ENCODE peak calls at places on chromosomes 12 and 14, in eight cellular contexts. One of them, this sample, is unnamed.

GRCh38 chr12:46661161-46661845 is 164.5 kb downstream of the SLC38A4 start:
- DNase-seq in activated naive CD4-positive, alpha-beta T cell: no peak
- DNase-seq in anterior cingulate cortex: no peak
- DNase-seq in lower lobe of right lung: no peak
- DNase-seq in naive thymus-derived CD8-positive, alpha-beta T cell: peak
- DNase-seq in activated T-helper 1 cell treated with anti-CD3 and anti-CD28 coated beads, Interleukin-2, amount 50 U/mL, for 16 hours: no peak
- DNase-seq in activated gamma-delta T cell treated with Interleukin-2 at 50 U/mL for 16 hours: no peak
- DNase-seq in stomach: no peak
- DNase-seq in this sample: no peak

GRCh38 chr12:51087818-51088217 is 4.4 kb upstream of the CSRNP2 start:
- DNase-seq in activated naive CD4-positive, alpha-beta T cell: no peak
- DNase-seq in anterior cingulate cortex: no peak
- DNase-seq in lower lobe of right lung: no peak
- DNase-seq in naive thymus-derived CD8-positive, alpha-beta T cell: no peak
- DNase-seq in activated T-helper 1 cell treated with anti-CD3 and anti-CD28 coated beads, Interleukin-2, amount 50 U/mL, for 16 hours: no peak
- DNase-seq in activated gamma-delta T cell treated with Interleukin-2 at 50 U/mL for 16 hours: no peak
- DNase-seq in stomach: no peak
- DNase-seq in this sample: no peak

GRCh38 chr12:12267801-12268200 is 957 bp upstream of the LRP6 start:
- DNase-seq in activated naive CD4-positive, alpha-beta T cell: no peak
- DNase-seq in anterior cingulate cortex: no peak
- DNase-seq in lower lobe of right lung: no peak
- DNase-seq in naive thymus-derived CD8-positive, alpha-beta T cell: no peak
- DNase-seq in activated T-helper 1 cell treated with anti-CD3 and anti-CD28 coated beads, Interleukin-2, amount 50 U/mL, for 16 hours: no peak
- DNase-seq in activated gamma-delta T cell treated with Interleukin-2 at 50 U/mL for 16 hours: no peak
- DNase-seq in stomach: no peak
- DNase-seq in this sample: no peak

GRCh38 chr14:69716483-69717187 is 50.3 kb upstream of the SRSF5 start:
- DNase-seq in activated naive CD4-positive, alpha-beta T cell: no peak
- DNase-seq in anterior cingulate cortex: no peak
- DNase-seq in lower lobe of right lung: no peak
- DNase-seq in naive thymus-derived CD8-positive, alpha-beta T cell: peak
- DNase-seq in activated T-helper 1 cell treated with anti-CD3 and anti-CD28 coated beads, Interleukin-2, amount 50 U/mL, for 16 hours: no peak
- DNase-seq in activated gamma-delta T cell treated with Interleukin-2 at 50 U/mL for 16 hours: peak
- DNase-seq in stomach: no peak
- DNase-seq in this sample: no peak

GRCh38 chr14:58738189-58738836 is 100.6 kb downstream of the DACT1 start:
- DNase-seq in activated naive CD4-positive, alpha-beta T cell: no peak
- DNase-seq in anterior cingulate cortex: no peak
- DNase-seq in lower lobe of right lung: no peak
- DNase-seq in naive thymus-derived CD8-positive, alpha-beta T cell: no peak
- DNase-seq in activated T-helper 1 cell treated with anti-CD3 and anti-CD28 coated beads, Interleukin-2, amount 50 U/mL, for 16 hours: no peak
- DNase-seq in activated gamma-delta T cell treated with Interleukin-2 at 50 U/mL for 16 hours: no peak
- DNase-seq in stomach: no peak
- DNase-seq in this sample: no peak

GRCh38 chr14:24673059-24673458 is 39.1 kb upstream of the GZMB start:
- DNase-seq in activated naive CD4-positive, alpha-beta T cell: no peak
- DNase-seq in anterior cingulate cortex: no peak
- DNase-seq in lower lobe of right lung: no peak
- DNase-seq in naive thymus-derived CD8-positive, alpha-beta T cell: no peak
- DNase-seq in activated T-helper 1 cell treated with anti-CD3 and anti-CD28 coated beads, Interleukin-2, amount 50 U/mL, for 16 hours: no peak
- DNase-seq in activated gamma-delta T cell treated with Interleukin-2 at 50 U/mL for 16 hours: no peak
- DNase-seq in stomach: no peak
- DNase-seq in this sample: no peak

GRCh38 chr14:50173891-50174290 is 57.5 kb downstream of the SOS2 start:
- DNase-seq in activated naive CD4-positive, alpha-beta T cell: no peak
- DNase-seq in anterior cingulate cortex: no peak
- DNase-seq in lower lobe of right lung: no peak
- DNase-seq in naive thymus-derived CD8-positive, alpha-beta T cell: no peak
- DNase-seq in activated T-helper 1 cell treated with anti-CD3 and anti-CD28 coated beads, Interleukin-2, amount 50 U/mL, for 16 hours: no peak
- DNase-seq in activated gamma-delta T cell treated with Interleukin-2 at 50 U/mL for 16 hours: no peak
- DNase-seq in stomach: no peak
- DNase-seq in this sample: no peak

GRCh38 chr14:74501135-74501614 is 7.6 kb downstream of the ISCA2 start:
- DNase-seq in activated naive CD4-positive, alpha-beta T cell: no peak
- DNase-seq in anterior cingulate cortex: peak
- DNase-seq in lower lobe of right lung: peak
- DNase-seq in naive thymus-derived CD8-positive, alpha-beta T cell: no peak
- DNase-seq in activated T-helper 1 cell treated with anti-CD3 and anti-CD28 coated beads, Interleukin-2, amount 50 U/mL, for 16 hours: no peak
- DNase-seq in activated gamma-delta T cell treated with Interleukin-2 at 50 U/mL for 16 hours: no peak
- DNase-seq in stomach: peak
- DNase-seq in this sample: no peak

GRCh38 chr12:65300679-65301349 is 22.3 kb downstream of the MSRB3 start:
- DNase-seq in activated naive CD4-positive, alpha-beta T cell: no peak
- DNase-seq in anterior cingulate cortex: no peak
- DNase-seq in lower lobe of right lung: no peak
- DNase-seq in naive thymus-derived CD8-positive, alpha-beta T cell: no peak
- DNase-seq in activated T-helper 1 cell treated with anti-CD3 and anti-CD28 coated beads, Interleukin-2, amount 50 U/mL, for 16 hours: no peak
- DNase-seq in activated gamma-delta T cell treated with Interleukin-2 at 50 U/mL for 16 hours: no peak
- DNase-seq in stomach: no peak
- DNase-seq in this sample: no peak

GRCh38 chr12:103882861-103883596 is 42.0 kb upstream of the NT5DC3 start:
- DNase-seq in activated naive CD4-positive, alpha-beta T cell: no peak
- DNase-seq in anterior cingulate cortex: no peak
- DNase-seq in lower lobe of right lung: no peak
- DNase-seq in naive thymus-derived CD8-positive, alpha-beta T cell: no peak
- DNase-seq in activated T-helper 1 cell treated with anti-CD3 and anti-CD28 coated beads, Interleukin-2, amount 50 U/mL, for 16 hours: no peak
- DNase-seq in activated gamma-delta T cell treated with Interleukin-2 at 50 U/mL for 16 hours: no peak
- DNase-seq in stomach: no peak
- DNase-seq in this sample: no peak

GRCh38 chr12:115661103-115661502 is 616.4 kb downstream of the MED13L start:
- DNase-seq in activated naive CD4-positive, alpha-beta T cell: no peak
- DNase-seq in anterior cingulate cortex: no peak
- DNase-seq in lower lobe of right lung: no peak
- DNase-seq in naive thymus-derived CD8-positive, alpha-beta T cell: no peak
- DNase-seq in activated T-helper 1 cell treated with anti-CD3 and anti-CD28 coated beads, Interleukin-2, amount 50 U/mL, for 16 hours: no peak
- DNase-seq in activated gamma-delta T cell treated with Interleukin-2 at 50 U/mL for 16 hours: no peak
- DNase-seq in stomach: peak
- DNase-seq in this sample: no peak

GRCh38 chr14:100117647-100118376 is 41.6 kb downstream of the DEGS2 start:
- DNase-seq in activated naive CD4-positive, alpha-beta T cell: no peak
- DNase-seq in anterior cingulate cortex: no peak
- DNase-seq in lower lobe of right lung: no peak
- DNase-seq in naive thymus-derived CD8-positive, alpha-beta T cell: no peak
- DNase-seq in activated T-helper 1 cell treated with anti-CD3 and anti-CD28 coated beads, Interleukin-2, amount 50 U/mL, for 16 hours: no peak
- DNase-seq in activated gamma-delta T cell treated with Interleukin-2 at 50 U/mL for 16 hours: no peak
- DNase-seq in stomach: no peak
- DNase-seq in this sample: no peak

GRCh38 chr12:54935235-54935951 is 49.2 kb downstream of the TESPA1 start:
- DNase-seq in activated naive CD4-positive, alpha-beta T cell: no peak
- DNase-seq in anterior cingulate cortex: no peak
- DNase-seq in lower lobe of right lung: no peak
- DNase-seq in naive thymus-derived CD8-positive, alpha-beta T cell: peak
- DNase-seq in activated T-helper 1 cell treated with anti-CD3 and anti-CD28 coated beads, Interleukin-2, amount 50 U/mL, for 16 hours: peak
- DNase-seq in activated gamma-delta T cell treated with Interleukin-2 at 50 U/mL for 16 hours: peak
- DNase-seq in stomach: no peak
- DNase-seq in this sample: no peak

GRCh38 chr12:101792046-101792931 is 38.5 kb downstream of the GNPTAB start:
- DNase-seq in activated naive CD4-positive, alpha-beta T cell: no peak
- DNase-seq in anterior cingulate cortex: no peak
- DNase-seq in lower lobe of right lung: no peak
- DNase-seq in naive thymus-derived CD8-positive, alpha-beta T cell: peak
- DNase-seq in activated T-helper 1 cell treated with anti-CD3 and anti-CD28 coated beads, Interleukin-2, amount 50 U/mL, for 16 hours: no peak
- DNase-seq in activated gamma-delta T cell treated with Interleukin-2 at 50 U/mL for 16 hours: no peak
- DNase-seq in stomach: no peak
- DNase-seq in this sample: no peak

GRCh38 chr12:111437816-111438454 is 32.2 kb downstream of the SH2B3 start:
- DNase-seq in activated naive CD4-positive, alpha-beta T cell: no peak
- DNase-seq in anterior cingulate cortex: no peak
- DNase-seq in lower lobe of right lung: peak
- DNase-seq in naive thymus-derived CD8-positive, alpha-beta T cell: no peak
- DNase-seq in activated T-helper 1 cell treated with anti-CD3 and anti-CD28 coated beads, Interleukin-2, amount 50 U/mL, for 16 hours: no peak
- DNase-seq in activated gamma-delta T cell treated with Interleukin-2 at 50 U/mL for 16 hours: no peak
- DNase-seq in stomach: no peak
- DNase-seq in this sample: no peak

GRCh38 chr12:128267246-128267622 is 264 bp downstream of the TMEM132C start:
- DNase-seq in activated naive CD4-positive, alpha-beta T cell: no peak
- DNase-seq in anterior cingulate cortex: no peak
- DNase-seq in lower lobe of right lung: no peak
- DNase-seq in naive thymus-derived CD8-positive, alpha-beta T cell: no peak
- DNase-seq in activated T-helper 1 cell treated with anti-CD3 and anti-CD28 coated beads, Interleukin-2, amount 50 U/mL, for 16 hours: no peak
- DNase-seq in activated gamma-delta T cell treated with Interleukin-2 at 50 U/mL for 16 hours: no peak
- DNase-seq in stomach: no peak
- DNase-seq in this sample: no peak

GRCh38 chr12:76080017-76080728 is 4.3 kb downstream of the NAP1L1 start:
- DNase-seq in activated naive CD4-positive, alpha-beta T cell: no peak
- DNase-seq in anterior cingulate cortex: no peak
- DNase-seq in lower lobe of right lung: no peak
- DNase-seq in naive thymus-derived CD8-positive, alpha-beta T cell: no peak
- DNase-seq in activated T-helper 1 cell treated with anti-CD3 and anti-CD28 coated beads, Interleukin-2, amount 50 U/mL, for 16 hours: no peak
- DNase-seq in activated gamma-delta T cell treated with Interleukin-2 at 50 U/mL for 16 hours: no peak
- DNase-seq in stomach: no peak
- DNase-seq in this sample: no peak

GRCh38 chr12:75479963-75480461 is 543 bp upstream of the GLIPR1 start:
- DNase-seq in activated naive CD4-positive, alpha-beta T cell: no peak
- DNase-seq in anterior cingulate cortex: no peak
- DNase-seq in lower lobe of right lung: no peak
- DNase-seq in naive thymus-derived CD8-positive, alpha-beta T cell: peak
- DNase-seq in activated T-helper 1 cell treated with anti-CD3 and anti-CD28 coated beads, Interleukin-2, amount 50 U/mL, for 16 hours: no peak
- DNase-seq in activated gamma-delta T cell treated with Interleukin-2 at 50 U/mL for 16 hours: no peak
- DNase-seq in stomach: no peak
- DNase-seq in this sample: no peak

GRCh38 chr12:19846561-19846960 is 407.3 kb downstream of the AEBP2 start:
- DNase-seq in activated naive CD4-positive, alpha-beta T cell: no peak
- DNase-seq in anterior cingulate cortex: no peak
- DNase-seq in lower lobe of right lung: no peak
- DNase-seq in naive thymus-derived CD8-positive, alpha-beta T cell: no peak
- DNase-seq in activated T-helper 1 cell treated with anti-CD3 and anti-CD28 coated beads, Interleukin-2, amount 50 U/mL, for 16 hours: no peak
- DNase-seq in activated gamma-delta T cell treated with Interleukin-2 at 50 U/mL for 16 hours: no peak
- DNase-seq in stomach: no peak
- DNase-seq in this sample: no peak

GRCh38 chr12:52975820-52976573 is 27.1 kb downstream of the KRT18 start:
- DNase-seq in activated naive CD4-positive, alpha-beta T cell: no peak
- DNase-seq in anterior cingulate cortex: peak
- DNase-seq in lower lobe of right lung: peak
- DNase-seq in naive thymus-derived CD8-positive, alpha-beta T cell: no peak
- DNase-seq in activated T-helper 1 cell treated with anti-CD3 and anti-CD28 coated beads, Interleukin-2, amount 50 U/mL, for 16 hours: no peak
- DNase-seq in activated gamma-delta T cell treated with Interleukin-2 at 50 U/mL for 16 hours: no peak
- DNase-seq in stomach: peak
- DNase-seq in this sample: no peak

GRCh38 chr12:31267966-31268365 is 58.0 kb downstream of the SINHCAF start:
- DNase-seq in activated naive CD4-positive, alpha-beta T cell: no peak
- DNase-seq in anterior cingulate cortex: no peak
- DNase-seq in lower lobe of right lung: no peak
- DNase-seq in naive thymus-derived CD8-positive, alpha-beta T cell: no peak
- DNase-seq in activated T-helper 1 cell treated with anti-CD3 and anti-CD28 coated beads, Interleukin-2, amount 50 U/mL, for 16 hours: no peak
- DNase-seq in activated gamma-delta T cell treated with Interleukin-2 at 50 U/mL for 16 hours: no peak
- DNase-seq in stomach: no peak
- DNase-seq in this sample: no peak

This sample was measured in activated CD8-positive, alpha-beta memory T cell treated with anti-CD3 and anti-CD28 coated beads for 1 hour.